ENCODE peak calls at places on chromosomes 3 and 15, in nine cellular contexts. Y, E, J, C, X, D, S, O and M are unnamed samples.

GRCh38 chr15:95291878-95292472 is 1038.5 kb upstream of the NR2F2 start:
- DNase-seq in Y (no peak), E (peak; percentile 56), J (peak; percentile 48), C (no peak), X (no peak), D (no peak), S (no peak), O (no peak), M (no peak)

GRCh38 chr15:90184119-90184785 is 16.9 kb upstream of the SEMA4B start:
- DNase-seq in Y (peak; percentile 86), E (no peak), J (peak; percentile 71), C (peak; percentile 85), X (peak; percentile 96), D (peak; percentile 79), S (peak; percentile 91), O (peak; percentile 70), M (peak; percentile 90)

GRCh38 chr15:79170256-79170664 is 79.7 kb upstream of the RASGRF1 start:
- DNase-seq in Y (no peak), E (no peak), J (no peak), C (no peak), X (no peak), D (no peak), S (no peak), O (peak; percentile 51), M (no peak)

GRCh38 chr15:75204340-75205063 is 2.8 kb downstream of the C15orf39 start:
- DNase-seq in Y (peak; percentile 92), E (peak; percentile 87), J (peak; percentile 91), C (peak; percentile 95), X (peak; percentile 95), D (peak; percentile 91), S (peak; percentile 92), O (peak; percentile 96), M (peak; percentile 94)

GRCh38 chr3:82509951-82510603 is 748.6 kb upstream of the GBE1 start:
- DNase-seq in Y (no peak), E (no peak), J (no peak), C (peak; percentile 25), X (no peak), D (no peak), S (no peak), O (peak; percentile 63), M (no peak)

GRCh38 chr3:31255007-31255603 is 277.6 kb upstream of the STT3B start:
- DNase-seq in Y (no peak), E (no peak), J (no peak), C (no peak), X (no peak), D (no peak), S (no peak), O (no peak), M (no peak)

GRCh38 chr3:197317250-197317963 is 19.0 kb upstream of the DLG1 start:
- DNase-seq in Y (no peak), E (peak; percentile 95), J (peak; percentile 72), C (no peak), X (no peak), D (no peak), S (no peak), O (no peak), M (no peak)

GRCh38 chr15:51861557-51862350 is 32.3 kb downstream of the TMOD3 start:
- DNase-seq in Y (no peak), E (no peak), J (no peak), C (no peak), X (no peak), D (no peak), S (no peak), O (no peak), M (no peak)

DNA sequence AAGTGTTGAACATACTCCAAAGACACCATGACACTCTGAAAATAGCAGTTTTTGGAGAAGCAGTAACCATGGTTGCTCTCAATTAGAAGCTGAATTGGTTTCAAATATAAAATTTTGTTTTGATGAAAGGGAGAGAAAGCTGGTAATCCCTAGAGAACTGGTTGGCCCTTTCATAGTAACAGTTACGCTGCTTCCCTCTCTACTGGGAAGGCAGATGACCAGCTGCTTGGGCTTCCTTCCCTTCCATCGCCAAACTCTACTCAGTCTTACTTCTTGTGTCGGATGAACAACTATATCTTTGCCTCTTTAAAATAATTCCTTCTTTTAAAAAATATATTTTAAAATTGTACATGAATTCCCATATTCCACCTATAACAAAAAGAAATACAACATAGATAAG is 19.3 kb downstream of the LARS2 start:
- DNase-seq in Y (no peak), E (no peak), J (no peak), C (no peak), X (no peak), D (no peak), S (no peak), O (no peak), M (no peak)
- H3K27ac ChIP-seq in Y (no peak overlapping the region), E (no peak overlapping the region), J (no peak overlapping the region), C (no peak overlapping the region), X (no peak overlapping the region), D (no peak overlapping the region), S (no peak overlapping the region), O (no peak overlapping the region), M (no peak overlapping the region)

GRCh38 chr3:195259564-195260285 is 11.2 kb downstream of the XXYLT1 start:
- DNase-seq in Y (peak; percentile 95), E (peak; percentile 90), J (peak; percentile 63), C (peak; percentile 90), X (peak; percentile 88), D (peak; percentile 95), S (peak; percentile 85), O (peak; percentile 96), M (peak; percentile 75)

GRCh38 chr3:195257454-195258448 is 13.2 kb downstream of the XXYLT1 start:
- DNase-seq in Y (no peak), E (peak; percentile 39), J (no peak), C (no peak), X (no peak), D (no peak), S (no peak), O (no peak), M (no peak)

GRCh38 chr3:195256639-195257453 is 14.1 kb downstream of the XXYLT1 start:
- DNase-seq in Y (no peak), E (no peak), J (no peak), C (no peak), X (no peak), D (no peak), S (no peak), O (no peak), M (no peak)

GRCh38 chr3:195259146-195259563 is 11.8 kb downstream of the XXYLT1 start:
- DNase-seq in Y (no peak), E (peak; percentile 32), J (no peak), C (no peak), X (no peak), D (no peak), S (no peak), O (no peak), M (no peak)

DNA sequence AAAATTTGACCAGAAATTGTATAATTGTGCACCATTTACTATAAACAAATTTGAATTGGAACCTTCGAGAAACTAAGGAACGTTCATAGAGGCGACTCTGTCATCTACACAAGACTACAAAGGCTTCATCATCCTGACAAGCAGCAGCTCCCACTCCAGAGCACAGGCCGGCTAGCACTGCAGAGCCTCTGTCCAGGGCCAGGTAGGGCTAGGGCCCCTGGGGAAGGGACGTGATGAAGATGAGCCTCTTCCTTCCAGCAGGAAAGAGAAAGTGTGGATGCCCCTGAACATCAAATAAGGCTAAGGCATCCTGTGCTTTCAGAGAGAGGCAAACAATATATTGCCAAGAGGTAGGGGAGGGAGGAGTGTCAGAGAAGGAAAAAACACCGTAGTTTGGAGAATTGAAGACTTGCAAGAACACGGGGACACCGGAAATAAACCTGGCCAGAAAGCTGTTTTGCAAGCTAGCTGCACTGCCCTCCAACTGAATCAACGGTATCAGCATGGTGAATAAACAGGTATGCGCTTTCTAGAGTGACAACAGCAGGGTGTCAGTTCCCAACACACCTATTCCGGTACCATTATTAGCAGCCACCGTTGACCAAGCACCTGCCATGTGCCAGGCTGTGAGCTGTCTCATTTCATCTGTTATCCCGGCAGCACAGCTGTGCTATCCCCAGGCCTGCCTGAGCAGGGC is 12.4 kb downstream of the XXYLT1 start:
- DNase-seq in Y (no peak), E (no peak), J (no peak), C (no peak), X (no peak), D (no peak), S (no peak), O (no peak), M (no peak)
- H3K4me1 ChIP-seq in Y (peaks cover 7% of the 10 kb centered on the region), E (peaks cover 16% of the 10 kb centered on the region), J (peaks cover 19% of the 10 kb centered on the region), C (peaks cover 14% of the 10 kb centered on the region), X (peaks cover 12% of the 10 kb centered on the region), D (peaks cover 7% of the 10 kb centered on the region), S (peaks cover 28% of the 10 kb centered on the region), O (peaks cover 45% of the 10 kb centered on the region), M (peaks cover 19% of the 10 kb centered on the region)

DNA sequence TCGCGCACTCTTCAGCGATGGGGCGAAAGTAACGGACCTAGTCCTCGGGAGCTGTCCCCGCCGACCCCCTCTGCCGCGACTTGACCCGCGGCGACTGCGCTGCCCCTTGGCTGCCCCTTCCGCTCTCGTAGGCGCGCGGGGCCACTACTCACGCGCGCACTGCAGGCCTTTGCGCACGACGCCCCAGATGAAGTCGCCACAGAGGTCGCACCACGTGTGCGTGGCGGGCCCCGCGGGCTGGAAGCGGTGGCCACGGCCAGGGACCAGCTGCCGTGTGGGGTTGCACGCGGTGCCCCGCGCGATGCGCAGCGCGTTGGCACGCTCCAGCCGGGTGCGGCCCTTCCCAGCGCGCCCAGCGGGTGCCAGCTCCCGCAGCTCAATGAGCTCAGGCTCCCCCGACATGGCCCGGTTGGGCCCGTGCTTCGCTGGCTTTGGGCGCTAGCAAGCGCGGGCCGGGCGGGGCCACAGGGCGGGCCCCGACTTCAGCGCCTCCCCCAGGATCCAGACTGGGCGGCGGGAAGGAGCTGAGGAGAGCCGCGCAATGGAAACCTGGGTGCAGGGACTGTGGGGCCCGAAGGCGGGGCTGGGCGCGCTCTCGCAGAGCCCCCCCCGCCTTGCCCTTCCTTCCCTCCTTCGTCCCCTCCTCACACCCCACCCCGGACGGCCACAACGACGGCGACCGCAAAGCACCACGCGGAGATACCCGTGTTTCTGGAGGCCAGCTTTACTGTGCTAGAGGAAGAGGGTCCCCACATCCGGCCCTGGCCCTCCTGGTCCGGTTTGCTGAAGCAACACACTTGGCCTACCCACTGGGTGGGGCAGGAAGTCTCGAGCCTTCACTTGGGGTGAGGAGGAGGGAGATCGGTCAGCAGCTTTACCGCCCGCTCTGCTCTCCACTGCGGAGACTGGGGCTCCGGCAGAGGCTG is at the start of gene RASSF1:
- DNase-seq in Y (peak; percentile 71), E (no peak), J (no peak), C (peak; percentile 84), X (peak; percentile 63), D (peak; percentile 80), S (peak; percentile 79), O (no peak), M (peak; percentile 66)
- TF ChIP-seq POLR2A in Y (peak; percentile 53), E (no peak), J (peak; percentile 81), C (no peak), X (no peak), D (peak; percentile 67), S (no peak), O (no peak), M (peak; percentile 61)

GRCh38 chr15:86077070-86077469 is 2.6 kb upstream of the AGBL1 start:
- DNase-seq in Y (no peak), E (no peak), J (no peak), C (no peak), X (no peak), D (no peak), S (no peak), O (no peak), M (no peak)

GRCh38 chr15:86079491-86080266 is at the start of gene AGBL1:
- DNase-seq in Y (no peak), E (no peak), J (no peak), C (no peak), X (no peak), D (no peak), S (no peak), O (no peak), M (no peak)

GRCh38 chr15:86080302-86080701 is 631 bp downstream of the AGBL1 start:
- DNase-seq in Y (no peak), E (no peak), J (no peak), C (no peak), X (no peak), D (no peak), S (no peak), O (no peak), M (no peak)

GRCh38 chr15:86087808-86088207 is 8.1 kb downstream of the AGBL1 start:
- DNase-seq in Y (no peak), E (no peak), J (no peak), C (no peak), X (no peak), D (no peak), S (no peak), O (no peak), M (no peak)

DNA sequence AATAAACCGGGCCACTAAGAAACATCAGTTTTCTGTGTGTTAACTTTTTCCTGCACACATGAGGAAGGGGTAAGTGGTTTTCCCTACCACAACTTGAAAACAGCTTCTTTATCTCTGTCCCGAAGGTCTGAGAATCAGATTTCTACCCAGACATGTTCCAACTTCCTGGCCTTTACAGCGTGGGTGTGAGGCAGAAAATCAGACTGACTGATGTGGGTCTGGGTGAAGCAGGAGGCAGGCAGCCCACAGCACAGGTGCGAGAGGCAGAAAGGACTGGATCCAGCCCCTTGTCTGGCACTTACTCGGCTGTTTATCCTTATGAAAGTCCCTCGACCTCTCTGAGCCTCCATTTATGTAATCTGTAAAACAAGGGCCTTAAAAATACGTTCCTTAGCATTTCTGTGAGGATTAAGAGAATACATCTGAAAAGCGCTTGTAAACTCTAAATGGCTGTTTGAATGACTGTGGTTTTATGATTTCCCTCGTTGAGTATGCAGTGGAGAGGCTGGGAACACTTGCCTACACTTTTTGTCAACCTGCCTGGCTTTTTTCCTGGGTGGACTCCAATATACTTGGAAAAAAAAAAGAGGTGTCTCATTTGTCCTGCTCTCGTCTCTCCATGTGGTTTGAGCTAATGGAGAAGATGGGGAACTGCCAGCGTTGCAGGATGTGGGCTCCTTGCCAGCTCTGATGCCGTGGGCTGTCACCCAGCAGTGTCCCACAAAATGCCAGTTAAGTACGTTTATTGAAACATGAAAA is 3.1 kb downstream of the AGBL1 start:
- DNase-seq in Y (no peak), E (no peak), J (no peak), C (no peak), X (no peak), D (no peak), S (no peak), O (no peak), M (no peak)
- H3K27ac ChIP-seq in Y (no peak overlapping the region), E (no peak overlapping the region), J (no peak overlapping the region), C (no peak overlapping the region), X (no peak overlapping the region), D (no peak overlapping the region), S (no peak overlapping the region), O (no peak overlapping the region), M (no peak overlapping the region)